ENCODE peak calls at places on chromosomes 11 and 22, in four cellular contexts. Z is K562, R is HL-60, H is GM12878. C is an unnamed sample.

GRCh38 chr22:46368871-46369715 is 33.6 kb downstream of the TRMU start:
- DNase-seq in Z (no peak), R (no peak), H (no peak), C (no peak)

GRCh38 chr11:14373941-14374646 is 15.1 kb upstream of the RRAS2 start:
- DNase-seq in Z (no peak), R (no peak), H (no peak), C (no peak)

GRCh38 chr22:50739279-50739691 is 1.3 kb downstream of the ACR start:
- DNase-seq in Z (no peak), R (no peak), H (no peak), C (no peak)

GRCh38 chr11:1179641-1180040 is 21.9 kb downstream of the MUC5AC start:
- DNase-seq in Z (no peak), R (no peak), H (no peak), C (no peak)

GRCh38 chr11:64367931-64368672 is 9.1 kb downstream of the RPS6KA4 start:
- DNase-seq in Z (no peak), R (no peak), H (no peak), C (no peak)

GRCh38 chr11:64372802-64373597 is 14.0 kb downstream of the RPS6KA4 start:
- DNase-seq in Z (peak), R (no peak), H (no peak), C (no peak)

GRCh38 chr11:9858822-9859221 is 194.9 kb downstream of the SWAP70 start:
- DNase-seq in Z (peak), R (no peak), H (no peak), C (no peak)

GRCh38 chr11:17414317-17414737 is 25.9 kb upstream of the KCNJ11 start:
- DNase-seq in Z (no peak), R (no peak), H (no peak), C (no peak)

GRCh38 chr11:23280088-23280487 is 419.8 kb upstream of the CCDC179 start:
- DNase-seq in Z (no peak), R (no peak), H (no peak), C (no peak)

GRCh38 chr11:72333657-72334056 is 89.7 kb upstream of the PHOX2A start:
- DNase-seq in Z (peak), R (peak), H (no peak), C (peak)

DNA sequence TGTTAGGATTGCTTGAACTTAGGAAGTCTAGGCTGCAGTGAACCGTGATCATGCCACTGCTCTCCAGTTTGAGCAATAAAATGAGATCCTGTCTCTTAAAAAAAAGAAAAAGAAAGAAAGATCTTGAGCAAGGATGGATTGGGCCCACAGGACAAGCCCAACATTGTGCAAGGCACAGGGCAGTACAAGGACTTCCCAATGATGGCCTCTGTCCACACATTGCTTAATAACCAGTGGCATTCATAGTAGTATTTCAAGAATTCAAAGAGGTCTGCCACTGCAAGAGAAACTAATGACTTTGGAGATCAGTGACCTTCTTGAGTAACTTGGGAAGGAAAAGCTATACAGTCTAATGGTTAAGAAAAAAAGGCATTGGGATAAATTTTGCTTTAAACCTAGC is 44.6 kb downstream of the SEZ6L start:
- DNase-seq in Z (no peak), R (no peak), H (no peak), C (no peak)
- TF ChIP-seq SPI1 in Z (no peak), R (no peak), H (no peak), C (no peak)

GRCh38 chr22:26592368-26593015 is 2.6 kb upstream of the TPST2 start:
- DNase-seq in Z (no peak), R (peak), H (peak), C (peak)
- TF ChIP-seq SPI1 in Z (no peak), R (no peak), H (peak), C (peak)

GRCh38 chr22:32985899-32986772 is 72.0 kb downstream of the SYN3 start:
- DNase-seq in Z (peak), R (peak), H (no peak), C (peak)
- TF ChIP-seq SPI1 in Z (no peak), R (no peak), H (no peak), C (no peak)

GRCh38 chr11:47887910-47888569 is 39.9 kb upstream of the NUP160 start:
- DNase-seq in Z (no peak), R (no peak), H (no peak), C (no peak)

GRCh38 chr11:47889714-47890441 is 41.7 kb upstream of the NUP160 start:
- DNase-seq in Z (no peak), R (no peak), H (no peak), C (no peak)

GRCh38 chr11:47881145-47881544 is 33.0 kb upstream of the NUP160 start:
- DNase-seq in Z (no peak), R (no peak), H (no peak), C (no peak)

GRCh38 chr11:47891886-47892285 is 43.7 kb upstream of the NUP160 start:
- DNase-seq in Z (no peak), R (no peak), H (no peak), C (no peak)

DNA sequence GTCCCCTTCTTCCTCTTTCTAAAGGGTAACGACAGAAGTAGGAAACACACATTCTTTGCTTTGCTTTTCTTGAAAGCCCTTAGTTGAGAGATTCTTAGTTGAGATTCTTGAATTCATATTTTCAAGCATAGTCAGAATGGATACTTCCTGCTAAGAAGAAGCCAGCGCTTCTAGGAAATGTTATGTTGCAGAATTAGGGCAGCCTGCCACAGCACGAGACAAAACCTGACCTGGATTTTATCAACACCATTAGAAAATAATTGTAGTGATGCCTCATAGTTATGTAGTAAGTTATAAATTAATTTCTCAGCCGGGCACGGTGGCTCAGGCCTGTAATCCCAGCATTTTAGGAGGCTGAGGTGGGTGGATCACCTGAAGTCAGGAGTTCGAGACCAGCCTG is 37.9 kb upstream of the NUP160 start:
- DNase-seq in Z (no peak), R (no peak), H (no peak), C (no peak)
- TF ChIP-seq SPI1 in Z (no peak), R (no peak), H (no peak), C (no peak)

DNA sequence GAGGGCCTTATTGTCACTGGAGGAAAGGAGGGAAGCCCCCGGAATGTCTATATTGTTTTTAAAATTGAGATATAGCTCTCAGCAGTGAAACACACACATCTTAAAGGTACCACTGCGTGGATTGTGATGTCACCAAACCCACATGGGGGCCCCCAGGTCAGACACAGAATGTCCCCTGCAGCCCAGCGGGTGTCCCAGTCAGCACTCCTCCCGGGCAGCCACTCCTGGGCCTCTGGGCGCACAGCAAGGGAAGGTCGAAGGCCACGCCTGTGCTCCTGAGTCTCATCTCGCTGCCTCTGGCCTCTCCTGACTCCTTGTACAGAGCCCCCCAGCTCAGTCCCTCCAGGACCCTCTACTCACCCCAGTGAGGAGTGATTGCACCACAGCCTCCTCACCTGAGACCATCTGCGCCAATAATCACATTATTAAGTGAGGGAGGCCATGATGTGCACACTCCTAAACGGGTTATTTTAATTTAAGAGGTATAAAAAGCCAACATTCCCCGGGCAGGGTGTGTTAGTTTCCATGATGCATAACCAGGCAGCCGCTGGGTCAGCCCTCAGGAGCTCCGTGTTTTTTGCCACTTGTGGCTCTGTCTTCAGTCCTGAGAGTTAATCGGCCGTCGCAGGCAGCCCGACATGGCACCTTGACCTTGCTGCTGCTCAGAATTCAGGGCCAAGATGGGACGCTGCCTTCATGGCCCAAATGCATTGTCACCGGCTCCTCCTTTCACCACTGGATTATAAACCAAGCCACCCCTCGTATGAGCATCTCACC is 1089.3 kb downstream of the BRD1 start:
- DNase-seq in Z (no peak), R (no peak), H (no peak), C (no peak)
- TF ChIP-seq SPI1 in Z (no peak), R (no peak), H (no peak), C (no peak)

C was measured in GM12891.